ENCODE peak calls at places on chromosomes 1 and 21, in nine cellular contexts. L, M, J, F, Q, N, H, W and K are unnamed samples.
A peak's percentile ranks its signal among the peaks of the same experiment; 100 is the strongest.

GRCh38 chr1:66207484-66207883 is 326.5 kb upstream of the SGIP1 start:
- DNase-seq in L (peak; percentile 73), M (no peak), J (no peak), F (no peak), Q (no peak), N (no peak), H (no peak), W (no peak), K (no peak)

GRCh38 chr1:236284291-236284711 is 2.5 kb upstream of the ERO1B start:
- DNase-seq in L (no peak), M (no peak), J (peak; percentile 21), F (no peak), Q (no peak), N (peak; percentile 36), H (no peak), W (peak; percentile 16), K (no peak)

GRCh38 chr1:153292740-153293479 is 19.8 kb downstream of the PGLYRP3 start:
- DNase-seq in L (no peak), M (no peak), J (no peak), F (no peak), Q (no peak), N (no peak), H (no peak), W (no peak), K (no peak)

GRCh38 chr1:184027751-184028682 is 9.5 kb downstream of the COLGALT2 start:
- DNase-seq in L (no peak), M (no peak), J (no peak), F (no peak), Q (no peak), N (no peak), H (no peak), W (no peak), K (no peak)

GRCh38 chr1:80639777-80640533 is 1160.8 kb upstream of the ADGRL2 start:
- DNase-seq in L (no peak), M (no peak), J (no peak), F (no peak), Q (no peak), N (no peak), H (no peak), W (no peak), K (no peak)

GRCh38 chr1:61190476-61191067 is 108.2 kb downstream of the NFIA start:
- DNase-seq in L (no peak), M (no peak), J (no peak), F (no peak), Q (no peak), N (no peak), H (no peak), W (no peak), K (no peak)

GRCh38 chr1:91707114-91707889 is 178.6 kb downstream of the TGFBR3 start:
- DNase-seq in L (no peak), M (no peak), J (no peak), F (no peak), Q (no peak), N (no peak), H (no peak), W (no peak), K (no peak)

GRCh38 chr1:223709598-223709997 is 2.7 kb upstream of the CAPN2 start:
- DNase-seq in L (peak; percentile 67), M (no peak), J (no peak), F (no peak), Q (no peak), N (no peak), H (no peak), W (no peak), K (no peak)

GRCh38 chr1:63703661-63704060 is 70.2 kb upstream of the ROR1 start:
- DNase-seq in L (no peak), M (no peak), J (no peak), F (no peak), Q (no peak), N (no peak), H (no peak), W (no peak), K (no peak)

GRCh38 chr21:44456915-44457736 is 1.8 kb downstream of the LRRC3 start:
- DNase-seq in L (no peak), M (no peak), J (no peak), F (no peak), Q (peak; percentile 77), N (no peak), H (no peak), W (no peak), K (peak; percentile 59)

GRCh38 chr1:230317823-230318819 is 108.0 kb downstream of the PGBD5 start:
- DNase-seq in L (no peak), M (no peak), J (no peak), F (no peak), Q (no peak), N (no peak), H (no peak), W (no peak), K (no peak)

GRCh38 chr21:44758141-44758561 is 43.5 kb downstream of the UBE2G2 start:
- DNase-seq in L (no peak), M (no peak), J (no peak), F (no peak), Q (no peak), N (no peak), H (no peak), W (no peak), K (peak; percentile 36)

GRCh38 chr1:246681822-246682221 is 42.4 kb upstream of the SCCPDH start:
- DNase-seq in L (no peak), M (no peak), J (no peak), F (no peak), Q (no peak), N (no peak), H (no peak), W (no peak), K (no peak)

GRCh38 chr1:61976566-61976965 is 218.1 kb upstream of the L1TD1 start:
- DNase-seq in L (no peak), M (no peak), J (no peak), F (no peak), Q (no peak), N (no peak), H (no peak), W (no peak), K (no peak)

GRCh38 chr1:52139817-52140540 is 1.9 kb upstream of the ZFYVE9 start:
- DNase-seq in L (peak; percentile 88), M (peak; percentile 83), J (no peak), F (no peak), Q (no peak), N (peak; percentile 61), H (no peak), W (peak; percentile 21), K (no peak)

GRCh38 chr1:166133857-166134256 is 32.9 kb downstream of the FAM78B start:
- DNase-seq in L (no peak), M (no peak), J (no peak), F (no peak), Q (no peak), N (no peak), H (no peak), W (no peak), K (no peak)
- H3K27ac ChIP-seq in L (no peak overlapping the region), M (no peak overlapping the region), J (no peak overlapping the region), F (no peak overlapping the region), Q (no peak overlapping the region), N (no peak overlapping the region), H (no peak overlapping the region), W (no peak overlapping the region), K (no peak overlapping the region)

DNA sequence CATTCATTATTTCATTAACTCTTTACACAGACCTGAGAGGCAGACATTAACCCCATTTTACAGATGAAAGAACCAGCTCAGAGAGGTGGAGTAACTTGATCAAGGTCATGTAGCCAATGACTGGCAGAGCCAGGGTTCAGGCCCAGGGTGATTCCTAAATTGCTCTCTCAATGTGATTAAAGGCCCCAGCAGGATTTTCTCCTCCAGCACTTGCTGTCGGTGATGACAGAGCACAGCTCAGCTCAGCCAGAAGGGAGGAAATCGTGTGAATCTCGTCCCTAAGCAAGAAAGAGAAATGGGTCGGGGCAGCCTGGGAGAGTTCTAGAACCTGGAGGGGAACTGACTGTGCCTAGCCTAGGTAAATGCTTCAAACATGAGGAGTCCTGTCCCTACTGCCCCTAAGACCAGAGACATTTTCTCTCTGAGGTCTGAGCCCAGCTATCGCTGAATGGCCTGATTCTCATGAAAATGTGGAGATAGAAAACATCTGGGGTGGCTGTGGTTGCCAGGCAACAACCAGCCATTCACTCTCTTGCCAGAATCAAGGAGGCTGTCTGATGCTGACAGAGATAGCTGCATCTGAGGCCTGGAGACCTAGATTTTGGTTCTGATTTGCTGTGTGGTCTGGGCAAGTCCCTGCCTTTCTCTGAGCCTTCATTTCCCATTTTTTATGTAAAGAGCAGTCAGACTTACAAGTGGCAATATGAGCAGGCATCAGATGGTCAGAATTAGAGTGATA is 19.6 kb upstream of the RNF19B start:
- DNase-seq in L (peak; percentile 74), M (no peak), J (no peak), F (no peak), Q (no peak), N (no peak), H (no peak), W (peak; percentile 67), K (no peak)
- H3K27ac ChIP-seq in L (no peak overlapping the region), M (no peak overlapping the region), J (peak overlapping the region; percentile 48), F (peak overlapping the region; percentile 64), Q (no peak overlapping the region), N (no peak overlapping the region), H (peak overlapping the region; percentile 14), W (peak overlapping the region; percentile 67), K (no peak overlapping the region)

GRCh38 chr1:117336087-117336817 is 31.0 kb upstream of the MAN1A2 start:
- DNase-seq in L (peak; percentile 46), M (no peak), J (no peak), F (no peak), Q (no peak), N (no peak), H (no peak), W (no peak), K (no peak)
- H3K27ac ChIP-seq in L (peak overlapping the region; percentile 13), M (no peak overlapping the region), J (no peak overlapping the region), F (no peak overlapping the region), Q (no peak overlapping the region), N (no peak overlapping the region), H (peak overlapping the region; percentile 8), W (no peak overlapping the region), K (no peak overlapping the region)

GRCh38 chr21:37117204-37117603 is 44.1 kb downstream of the TTC3 start:
- DNase-seq in L (no peak), M (no peak), J (no peak), F (no peak), Q (no peak), N (no peak), H (no peak), W (no peak), K (no peak)
- H3K27ac ChIP-seq in L (no peak overlapping the region), M (no peak overlapping the region), J (no peak overlapping the region), F (no peak overlapping the region), Q (no peak overlapping the region), N (no peak overlapping the region), H (no peak overlapping the region), W (no peak overlapping the region), K (no peak overlapping the region)

DNA sequence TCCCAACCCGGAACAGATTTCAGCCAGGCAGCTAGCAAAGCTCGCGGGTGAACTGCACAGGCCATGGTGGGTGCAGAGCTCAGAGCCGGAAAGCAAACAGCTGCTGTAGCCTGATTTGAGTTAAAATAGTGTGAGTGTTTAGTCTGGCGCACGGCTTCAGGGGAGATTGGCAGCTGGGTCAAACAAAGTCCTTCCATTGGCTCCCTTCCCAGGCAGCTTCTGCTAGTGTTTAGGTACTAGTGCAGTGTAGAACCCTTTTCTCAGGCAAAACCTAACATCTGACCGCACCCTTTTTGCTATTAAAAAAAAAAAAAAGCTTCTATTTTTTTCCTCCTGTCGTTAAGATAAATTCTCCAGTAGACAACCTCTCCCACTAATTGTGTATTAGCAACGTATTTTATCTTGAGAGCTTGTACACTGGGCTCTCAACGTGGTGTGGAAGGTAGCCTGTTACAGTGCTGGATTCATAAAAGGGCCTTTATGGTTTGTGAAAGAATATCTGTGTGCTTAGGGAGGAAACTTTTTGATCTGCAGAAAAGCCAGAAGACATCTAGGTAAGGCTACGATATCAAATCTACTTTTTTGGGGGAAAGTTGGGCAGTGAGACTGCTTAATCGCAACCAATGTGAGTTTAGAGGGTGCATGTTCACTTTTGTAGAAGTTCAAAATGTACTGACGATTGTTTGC is 689.5 kb downstream of the USP25 start:
- DNase-seq in L (peak; percentile 57), M (peak; percentile 41), J (no peak), F (peak; percentile 78), Q (no peak), N (no peak), H (peak; percentile 24), W (no peak), K (peak; percentile 68)
- H3K27ac ChIP-seq in L (no peak overlapping the region), M (no peak overlapping the region), J (no peak overlapping the region), F (peak overlapping the region; percentile 84), Q (peak overlapping the region; percentile 84), N (no peak overlapping the region), H (peak overlapping the region; percentile 69), W (no peak overlapping the region), K (peak overlapping the region; percentile 86)